ENCODE peak calls at places on chromosomes 12 and 14, in nine cellular contexts. One of them, this sample, is unnamed.

GRCh38 chr14:104550849-104551728 is 28.5 kb upstream of the C14orf180 start:
- DNase-seq in AG04450: no peak
- DNase-seq in PC-3: peak; percentile 18
- DNase-seq in tibial artery: no peak
- DNase-seq in astrocyte of the spinal cord: no peak
- DNase-seq in endodermal cell: peak; percentile 35
- DNase-seq in cardiac muscle cell: no peak
- DNase-seq in AG09309: no peak
- DNase-seq in mammary epithelial cell: no peak
- DNase-seq in this sample: no peak

GRCh38 chr12:30694412-30694955 is 1.2 kb downstream of the IPO8 start:
- DNase-seq in AG04450: no peak
- DNase-seq in PC-3: peak; percentile 19
- DNase-seq in tibial artery: no peak
- DNase-seq in astrocyte of the spinal cord: no peak
- DNase-seq in endodermal cell: peak; percentile 55
- DNase-seq in cardiac muscle cell: peak; percentile 14
- DNase-seq in AG09309: no peak
- DNase-seq in mammary epithelial cell: peak; percentile 28
- DNase-seq in this sample: no peak

GRCh38 chr12:110262442-110263388 is 18.3 kb upstream of the ATP2A2 start:
- DNase-seq in AG04450: no peak
- DNase-seq in PC-3: peak; percentile 28
- DNase-seq in tibial artery: no peak
- DNase-seq in astrocyte of the spinal cord: no peak
- DNase-seq in endodermal cell: no peak
- DNase-seq in cardiac muscle cell: peak; percentile 66
- DNase-seq in AG09309: no peak
- DNase-seq in mammary epithelial cell: no peak
- DNase-seq in this sample: peak; percentile 46

GRCh38 chr14:61147369-61147897 is 133.7 kb downstream of the TMEM30B start:
- DNase-seq in AG04450: no peak
- DNase-seq in PC-3: no peak
- DNase-seq in tibial artery: no peak
- DNase-seq in astrocyte of the spinal cord: peak; percentile 79
- DNase-seq in endodermal cell: no peak
- DNase-seq in cardiac muscle cell: peak; percentile 50
- DNase-seq in AG09309: no peak
- DNase-seq in mammary epithelial cell: peak; percentile 52
- DNase-seq in this sample: peak; percentile 21

GRCh38 chr12:110557300-110557699 is 25.8 kb downstream of the PPTC7 start:
- DNase-seq in AG04450: no peak
- DNase-seq in PC-3: no peak
- DNase-seq in tibial artery: no peak
- DNase-seq in astrocyte of the spinal cord: no peak
- DNase-seq in endodermal cell: no peak
- DNase-seq in cardiac muscle cell: no peak
- DNase-seq in AG09309: no peak
- DNase-seq in mammary epithelial cell: no peak
- DNase-seq in this sample: no peak

GRCh38 chr12:115402443-115403170 is 718.6 kb upstream of the TBX3 start:
- DNase-seq in AG04450: no peak
- DNase-seq in PC-3: no peak
- DNase-seq in tibial artery: no peak
- DNase-seq in astrocyte of the spinal cord: peak; percentile 19
- DNase-seq in endodermal cell: no peak
- DNase-seq in cardiac muscle cell: no peak
- DNase-seq in AG09309: no peak
- DNase-seq in mammary epithelial cell: no peak
- DNase-seq in this sample: no peak

GRCh38 chr12:639566-639965 is 23.7 kb downstream of the NINJ2 start:
- DNase-seq in AG04450: no peak
- DNase-seq in PC-3: no peak
- DNase-seq in tibial artery: no peak
- DNase-seq in astrocyte of the spinal cord: no peak
- DNase-seq in endodermal cell: no peak
- DNase-seq in cardiac muscle cell: no peak
- DNase-seq in AG09309: no peak
- DNase-seq in mammary epithelial cell: no peak
- DNase-seq in this sample: no peak

GRCh38 chr14:74348241-74348734 is at the start of gene VRTN:
- DNase-seq in AG04450: no peak
- DNase-seq in PC-3: no peak
- DNase-seq in tibial artery: no peak
- DNase-seq in astrocyte of the spinal cord: no peak
- DNase-seq in endodermal cell: peak; percentile 84
- DNase-seq in cardiac muscle cell: no peak
- DNase-seq in AG09309: no peak
- DNase-seq in mammary epithelial cell: no peak
- DNase-seq in this sample: no peak

GRCh38 chr14:36941783-36942521 is 230.5 kb downstream of the SLC25A21 start:
- DNase-seq in AG04450: no peak
- DNase-seq in PC-3: peak; percentile 88
- DNase-seq in tibial artery: peak; percentile 59
- DNase-seq in astrocyte of the spinal cord: peak; percentile 68
- DNase-seq in endodermal cell: peak; percentile 91
- DNase-seq in cardiac muscle cell: peak; percentile 67
- DNase-seq in AG09309: no peak
- DNase-seq in mammary epithelial cell: peak; percentile 55
- DNase-seq in this sample: peak; percentile 66

GRCh38 chr12:48773686-48774085 is 15.2 kb downstream of the ADCY6 start:
- DNase-seq in AG04450: no peak
- DNase-seq in PC-3: no peak
- DNase-seq in tibial artery: no peak
- DNase-seq in astrocyte of the spinal cord: no peak
- DNase-seq in endodermal cell: no peak
- DNase-seq in cardiac muscle cell: no peak
- DNase-seq in AG09309: no peak
- DNase-seq in mammary epithelial cell: no peak
- DNase-seq in this sample: no peak

GRCh38 chr14:49310298-49310697 is 275.9 kb downstream of the RPS29 start:
- DNase-seq in AG04450: no peak
- DNase-seq in PC-3: no peak
- DNase-seq in tibial artery: no peak
- DNase-seq in astrocyte of the spinal cord: no peak
- DNase-seq in endodermal cell: peak; percentile 63
- DNase-seq in cardiac muscle cell: no peak
- DNase-seq in AG09309: no peak
- DNase-seq in mammary epithelial cell: no peak
- DNase-seq in this sample: no peak

GRCh38 chr12:84793558-84794367 is 118.8 kb downstream of the SLC6A15 start:
- DNase-seq in AG04450: no peak
- DNase-seq in PC-3: peak; percentile 88
- DNase-seq in tibial artery: no peak
- DNase-seq in astrocyte of the spinal cord: peak; percentile 67
- DNase-seq in endodermal cell: no peak
- DNase-seq in cardiac muscle cell: no peak
- DNase-seq in AG09309: no peak
- DNase-seq in mammary epithelial cell: peak; percentile 70
- DNase-seq in this sample: peak; percentile 17

GRCh38 chr12:91272456-91273063 is 89.9 kb upstream of the DCN start:
- DNase-seq in AG04450: no peak
- DNase-seq in PC-3: no peak
- DNase-seq in tibial artery: peak; percentile 79
- DNase-seq in astrocyte of the spinal cord: peak; percentile 85
- DNase-seq in endodermal cell: peak; percentile 68
- DNase-seq in cardiac muscle cell: peak; percentile 79
- DNase-seq in AG09309: no peak
- DNase-seq in mammary epithelial cell: no peak
- DNase-seq in this sample: peak; percentile 83

GRCh38 chr14:105891221-105891602 is 364.8 kb downstream of the TMEM121 start:
- DNase-seq in AG04450: no peak
- DNase-seq in PC-3: no peak
- DNase-seq in tibial artery: peak; percentile 15
- DNase-seq in astrocyte of the spinal cord: no peak
- DNase-seq in endodermal cell: peak; percentile 5
- DNase-seq in cardiac muscle cell: no peak
- DNase-seq in AG09309: no peak
- DNase-seq in mammary epithelial cell: no peak
- DNase-seq in this sample: no peak

GRCh38 chr12:4112734-4113396 is 160.7 kb upstream of the CCND2 start:
- DNase-seq in AG04450: no peak
- DNase-seq in PC-3: no peak
- DNase-seq in tibial artery: no peak
- DNase-seq in astrocyte of the spinal cord: no peak
- DNase-seq in endodermal cell: no peak
- DNase-seq in cardiac muscle cell: no peak
- DNase-seq in AG09309: no peak
- DNase-seq in mammary epithelial cell: peak; percentile 71
- DNase-seq in this sample: no peak

GRCh38 chr12:27244680-27245005 is 557 bp downstream of the STK38L start:
- DNase-seq in AG04450: no peak
- DNase-seq in PC-3: peak; percentile 62
- DNase-seq in tibial artery: no peak
- DNase-seq in astrocyte of the spinal cord: peak; percentile 38
- DNase-seq in endodermal cell: no peak
- DNase-seq in cardiac muscle cell: peak; percentile 56
- DNase-seq in AG09309: no peak
- DNase-seq in mammary epithelial cell: peak; percentile 54
- DNase-seq in this sample: peak; percentile 61

GRCh38 chr14:49033131-49033530 is 553.0 kb downstream of the RPS29 start:
- DNase-seq in AG04450: no peak
- DNase-seq in PC-3: no peak
- DNase-seq in tibial artery: no peak
- DNase-seq in astrocyte of the spinal cord: no peak
- DNase-seq in endodermal cell: no peak
- DNase-seq in cardiac muscle cell: no peak
- DNase-seq in AG09309: no peak
- DNase-seq in mammary epithelial cell: no peak
- DNase-seq in this sample: no peak

GRCh38 chr12:122891661-122892525 is 4.0 kb downstream of the VPS37B start:
- DNase-seq in AG04450: no peak
- DNase-seq in PC-3: peak; percentile 88
- DNase-seq in tibial artery: no peak
- DNase-seq in astrocyte of the spinal cord: peak; percentile 67
- DNase-seq in endodermal cell: peak; percentile 75
- DNase-seq in cardiac muscle cell: peak; percentile 53
- DNase-seq in AG09309: peak; percentile 42
- DNase-seq in mammary epithelial cell: peak; percentile 89
- DNase-seq in this sample: peak; percentile 58

GRCh38 chr12:119936705-119937323 is 52.2 kb upstream of the BICDL1 start:
- DNase-seq in AG04450: no peak
- DNase-seq in PC-3: peak; percentile 33
- DNase-seq in tibial artery: no peak
- DNase-seq in astrocyte of the spinal cord: no peak
- DNase-seq in endodermal cell: no peak
- DNase-seq in cardiac muscle cell: no peak
- DNase-seq in AG09309: no peak
- DNase-seq in mammary epithelial cell: no peak
- DNase-seq in this sample: no peak
- TF ChIP-seq CTCF in AG04450: no peak
- TF ChIP-seq CTCF in PC-3: no peak
- TF ChIP-seq CTCF in tibial artery: no peak
- TF ChIP-seq CTCF in astrocyte of the spinal cord: no peak
- TF ChIP-seq CTCF in endodermal cell: no peak
- TF ChIP-seq CTCF in cardiac muscle cell: no peak
- TF ChIP-seq CTCF in AG09309: no peak
- TF ChIP-seq CTCF in mammary epithelial cell: no peak
- TF ChIP-seq CTCF in this sample: no peak

DNA sequence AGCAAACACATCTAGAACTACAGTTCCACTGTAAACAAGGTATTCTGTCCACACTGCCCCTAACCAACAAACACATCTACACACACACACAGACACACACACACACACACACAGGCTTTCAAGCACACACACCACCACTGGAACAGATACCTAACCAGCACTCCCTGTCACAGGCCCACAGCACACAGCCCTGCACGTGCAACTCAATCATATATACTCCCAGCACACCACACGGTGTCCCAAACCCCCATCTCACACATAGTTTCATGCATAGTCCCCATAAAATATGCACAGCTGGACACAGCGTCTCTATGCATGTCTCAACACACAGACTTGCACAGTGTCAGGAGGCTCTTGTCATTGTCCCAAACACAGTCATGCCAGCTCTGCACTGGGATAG is 27.6 kb downstream of the KRT8 start:
- DNase-seq in AG04450: no peak
- DNase-seq in PC-3: no peak
- DNase-seq in tibial artery: no peak
- DNase-seq in astrocyte of the spinal cord: no peak
- DNase-seq in endodermal cell: no peak
- DNase-seq in cardiac muscle cell: no peak
- DNase-seq in AG09309: no peak
- DNase-seq in mammary epithelial cell: no peak
- DNase-seq in this sample: no peak
- H3K4me3 ChIP-seq in AG04450: no peak overlapping the region
- H3K4me3 ChIP-seq in PC-3: no peak overlapping the region
- H3K4me3 ChIP-seq in tibial artery: no peak overlapping the region
- H3K4me3 ChIP-seq in astrocyte of the spinal cord: no peak overlapping the region
- H3K4me3 ChIP-seq in endodermal cell: no peak overlapping the region
- H3K4me3 ChIP-seq in cardiac muscle cell: no peak overlapping the region
- H3K4me3 ChIP-seq in AG09309: no peak overlapping the region
- H3K4me3 ChIP-seq in mammary epithelial cell: no peak overlapping the region
- H3K4me3 ChIP-seq in this sample: no peak overlapping the region

GRCh38 chr12:53143355-53143754 is 37.2 kb upstream of the ZNF740 start:
- DNase-seq in AG04450: no peak
- DNase-seq in PC-3: no peak
- DNase-seq in tibial artery: no peak
- DNase-seq in astrocyte of the spinal cord: no peak
- DNase-seq in endodermal cell: no peak
- DNase-seq in cardiac muscle cell: no peak
- DNase-seq in AG09309: no peak
- DNase-seq in mammary epithelial cell: no peak
- DNase-seq in this sample: no peak
- TF ChIP-seq CTCF in AG04450: no peak
- TF ChIP-seq CTCF in PC-3: no peak
- TF ChIP-seq CTCF in tibial artery: no peak
- TF ChIP-seq CTCF in astrocyte of the spinal cord: no peak
- TF ChIP-seq CTCF in endodermal cell: no peak
- TF ChIP-seq CTCF in cardiac muscle cell: no peak
- TF ChIP-seq CTCF in AG09309: no peak
- TF ChIP-seq CTCF in mammary epithelial cell: no peak
- TF ChIP-seq CTCF in this sample: no peak

DNA sequence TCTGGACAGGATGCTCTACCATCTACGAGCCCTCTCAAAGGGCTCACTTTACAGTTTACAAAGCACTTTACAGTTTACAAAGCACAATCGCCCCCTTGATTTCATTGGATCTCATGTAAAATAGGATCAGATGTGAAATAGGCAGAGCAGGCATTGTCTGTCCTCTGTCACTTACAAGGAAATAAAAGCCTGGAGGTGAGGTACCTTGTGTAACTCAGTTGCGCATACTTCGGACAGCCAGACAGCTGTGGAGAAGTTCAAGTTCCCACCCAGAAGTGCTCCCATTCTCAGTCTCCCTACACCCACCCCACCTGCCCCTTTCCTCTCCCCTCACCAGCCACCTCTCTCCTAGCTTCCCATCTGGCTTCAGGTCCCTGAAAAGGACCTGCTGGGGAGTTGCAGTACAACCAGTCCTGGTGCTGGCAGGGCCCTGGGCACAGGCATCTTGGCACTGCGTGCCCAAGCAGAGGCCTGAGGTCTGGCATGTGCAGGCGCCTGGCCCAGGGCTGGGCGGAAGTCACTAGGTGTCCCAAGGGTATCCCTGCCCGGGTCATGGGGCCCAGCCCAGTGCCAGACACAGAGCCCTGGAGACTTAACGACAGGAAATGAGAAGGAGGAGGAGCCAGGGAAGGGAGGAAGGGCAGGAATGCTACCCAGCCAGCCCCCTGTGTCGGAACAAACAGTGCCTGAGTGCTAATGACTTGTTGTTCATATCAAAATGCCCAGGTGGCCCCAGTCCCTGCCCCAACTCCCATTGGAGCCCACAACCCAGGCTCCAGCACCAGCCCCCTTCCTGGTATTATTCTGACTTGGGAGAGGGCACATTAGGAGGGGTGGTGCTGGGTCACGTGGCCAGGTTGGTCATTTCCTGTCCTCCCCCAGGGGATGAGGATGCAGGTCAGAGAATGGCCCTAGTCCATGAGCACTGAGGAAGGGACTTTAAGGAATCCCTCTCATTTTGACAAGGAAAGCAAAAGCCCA is 5.4 kb downstream of the RAPGEF3 start:
- DNase-seq in AG04450: no peak
- DNase-seq in PC-3: peak; percentile 64
- DNase-seq in tibial artery: peak; percentile 86
- DNase-seq in astrocyte of the spinal cord: no peak
- DNase-seq in endodermal cell: peak; percentile 96
- DNase-seq in cardiac muscle cell: peak; percentile 31
- DNase-seq in AG09309: no peak
- DNase-seq in mammary epithelial cell: peak; percentile 61
- DNase-seq in this sample: no peak
- H3K4me3 ChIP-seq in AG04450: no peak overlapping the region
- H3K4me3 ChIP-seq in PC-3: no peak overlapping the region
- H3K4me3 ChIP-seq in tibial artery: no peak overlapping the region
- H3K4me3 ChIP-seq in astrocyte of the spinal cord: no peak overlapping the region
- H3K4me3 ChIP-seq in endodermal cell: no peak overlapping the region
- H3K4me3 ChIP-seq in cardiac muscle cell: no peak overlapping the region
- H3K4me3 ChIP-seq in AG09309: no peak overlapping the region
- H3K4me3 ChIP-seq in mammary epithelial cell: no peak overlapping the region
- H3K4me3 ChIP-seq in this sample: no peak overlapping the region